ENCODE peak calls at places on chromosome 6, in eight cellular contexts. S is ovary, A is GM12878, R is lower lobe of right lung, U is heart right ventricle, J is Peyer's patch, P is left lung, T is adrenal gland. V is an unnamed sample. For H3K9me3 and H3K4me1, the result is how much of the 10 kb centered on the place peaks cover.

GRCh38 chr6:296151-297122 is 4.2 kb downstream of the DUSP22 start:
- DNase-seq in J (peak), P (no peak), A (peak), R (no peak), T (no peak), U (no peak), S (no peak), V (no peak)

GRCh38 chr6:43886067-43886461 is 116.1 kb downstream of the VEGFA start:
- DNase-seq in S (no peak), P (peak), A (no peak), U (no peak), J (no peak), T (no peak), R (no peak), V (no peak)

GRCh38 chr6:143408151-143408786 is 42.2 kb downstream of the ADAT2 start:
- DNase-seq in A (no peak), R (no peak), J (no peak), S (no peak), P (no peak), T (no peak), U (no peak), V (no peak)

GRCh38 chr6:9796827-9797226 is 618.0 kb downstream of the TFAP2A start:
- DNase-seq in A (no peak), R (no peak), T (no peak), S (no peak), J (no peak), P (no peak), U (no peak), V (no peak)

GRCh38 chr6:117930645-117931044 is 23.6 kb downstream of the SLC35F1 start:
- DNase-seq in S (no peak), U (no peak), R (no peak), J (no peak), A (no peak), T (no peak), P (no peak), V (no peak)

GRCh38 chr6:7332090-7332745 is 19.2 kb upstream of the SSR1 start:
- DNase-seq in U (no peak), S (no peak), R (no peak), J (no peak), A (no peak), T (no peak), P (no peak), V (no peak)

GRCh38 chr6:142478117-142478516 is 176.3 kb downstream of the ADGRG6 start:
- DNase-seq in T (no peak), J (no peak), A (no peak), U (no peak), P (no peak), S (no peak), R (peak), V (peak)

GRCh38 chr6:73695619-73696421 is at the start of gene CD109:
- DNase-seq in U (peak), T (peak), R (peak), P (peak), S (no peak), J (no peak), A (no peak), V (peak)

GRCh38 chr6:38501931-38502330 is 137.8 kb downstream of the BTBD9 start:
- DNase-seq in A (no peak), S (no peak), J (no peak), P (no peak), T (no peak), U (no peak), R (no peak), V (no peak)

GRCh38 chr6:87093651-87094050 is 1.3 kb downstream of the CGA start:
- DNase-seq in R (no peak), S (no peak), A (no peak), U (no peak), T (no peak), P (no peak), J (no peak), V (no peak)

GRCh38 chr6:68026483-68026882 is 608.6 kb upstream of the ADGRB3 start:
- DNase-seq in U (no peak), A (no peak), P (no peak), R (no peak), T (no peak), J (no peak), S (no peak), V (no peak)

GRCh38 chr6:37059344-37060194 is 54.1 kb downstream of the FGD2 start:
- DNase-seq in J (no peak), R (peak), U (peak), S (peak), P (peak), A (no peak), T (peak), V (peak)

GRCh38 chr6:41881506-41881905 is 13.7 kb downstream of the USP49 start:
- DNase-seq in J (no peak), S (no peak), A (no peak), U (no peak), P (no peak), R (no peak), T (no peak), V (no peak)

GRCh38 chr6:16922282-16922681 is 161.0 kb upstream of the ATXN1 start:
- DNase-seq in T (no peak), S (no peak), U (no peak), A (no peak), R (no peak), J (no peak), P (no peak), V (no peak)

GRCh38 chr6:154379585-154379984 is 23.0 kb upstream of the IPCEF1 start:
- DNase-seq in J (no peak), P (no peak), U (no peak), R (no peak), S (no peak), T (no peak), A (no peak), V (no peak)

GRCh38 chr6:163589401-163589800 is 174.9 kb downstream of the QKI start:
- DNase-seq in A (no peak), P (no peak), T (no peak), S (no peak), R (no peak), U (no peak), J (no peak), V (peak)

GRCh38 chr6:129134535-129134934 is 251.6 kb downstream of the LAMA2 start:
- DNase-seq in J (no peak), T (no peak), A (no peak), R (no peak), U (no peak), S (no peak), P (no peak), V (no peak)

GRCh38 chr6:47041741-47042140 is 391 bp downstream of the ADGRF1 start:
- DNase-seq in R (no peak), T (no peak), S (no peak), P (no peak), U (no peak), A (no peak), J (no peak), V (no peak)

GRCh38 chr6:162177733-162178132 is 549.8 kb downstream of the PRKN start:
- DNase-seq in S (no peak), P (no peak), J (no peak), A (no peak), T (no peak), R (no peak), U (no peak), V (peak)

DNA sequence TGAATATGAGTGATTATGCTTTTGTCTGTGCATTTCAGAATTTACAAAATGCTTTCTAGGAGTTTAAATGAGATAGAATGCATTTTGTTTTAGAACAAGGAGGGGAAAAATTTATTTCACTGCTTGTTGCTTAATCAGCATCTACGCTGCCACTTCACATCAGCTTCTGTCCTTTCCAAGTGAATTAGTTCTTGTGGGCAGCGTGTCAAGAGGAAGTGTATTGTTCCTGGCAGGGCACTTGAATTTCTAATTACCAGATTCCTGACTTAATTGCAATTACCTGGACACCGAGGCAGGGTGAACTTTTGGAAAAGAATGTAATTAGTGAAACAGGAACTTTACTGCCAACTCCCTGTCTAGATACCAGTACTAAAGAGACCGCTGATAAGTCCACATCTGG is 263.5 kb downstream of the TMEM242 start:
- DNase-seq in S (no peak), U (no peak), P (no peak), A (no peak), R (no peak), T (no peak), J (no peak), V (peak)
- H3K9me3 ChIP-seq in S (under half), U (under half), P (under half), A (under half), R (under half), T (under half), J (under half), V (under half)

GRCh38 chr6:169378620-169379381 is 125.2 kb upstream of the THBS2 start:
- DNase-seq in A (no peak), U (no peak), P (no peak), R (no peak), J (no peak), T (no peak), S (no peak), V (no peak)
- TF ChIP-seq CTCF in A (no peak), U (no peak), P (no peak), R (no peak), J (no peak), T (no peak), S (no peak), V (no peak)

GRCh38 chr6:158645064-158646022 is 800 bp upstream of the DYNLT1 start:
- DNase-seq in A (no peak), S (no peak), P (no peak), T (no peak), U (no peak), R (no peak), J (peak), V (no peak)
- H3K4me1 ChIP-seq in A (under half), S (under half), P (under half), T (under half), U (under half), R (half or more), J (under half), V (half or more)

DNA sequence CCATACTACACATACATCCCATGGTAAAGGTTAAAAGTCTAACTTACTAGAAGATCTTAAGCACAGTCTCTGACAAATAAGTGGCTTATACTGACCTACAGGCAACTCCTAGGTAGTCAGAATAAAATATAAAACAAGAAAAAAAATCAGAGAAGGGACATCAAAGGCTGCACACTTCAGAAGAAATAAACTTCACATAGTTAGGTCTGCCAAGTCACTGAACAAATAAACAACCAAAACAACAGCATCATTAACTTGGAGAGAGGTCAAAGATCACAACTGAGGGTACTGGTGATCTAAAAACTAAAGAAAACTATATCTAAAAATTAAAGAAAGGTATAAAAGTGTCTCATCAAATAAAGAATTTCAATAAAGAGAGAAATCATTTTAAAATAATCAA is 88.1 kb upstream of the UST start:
- DNase-seq in U (no peak), J (no peak), P (no peak), A (no peak), S (no peak), R (no peak), T (no peak), V (no peak)
- H3K9me3 ChIP-seq in U (under half), J (under half), P (under half), A (under half), S (under half), R (under half), T (under half), V (under half)

DNA sequence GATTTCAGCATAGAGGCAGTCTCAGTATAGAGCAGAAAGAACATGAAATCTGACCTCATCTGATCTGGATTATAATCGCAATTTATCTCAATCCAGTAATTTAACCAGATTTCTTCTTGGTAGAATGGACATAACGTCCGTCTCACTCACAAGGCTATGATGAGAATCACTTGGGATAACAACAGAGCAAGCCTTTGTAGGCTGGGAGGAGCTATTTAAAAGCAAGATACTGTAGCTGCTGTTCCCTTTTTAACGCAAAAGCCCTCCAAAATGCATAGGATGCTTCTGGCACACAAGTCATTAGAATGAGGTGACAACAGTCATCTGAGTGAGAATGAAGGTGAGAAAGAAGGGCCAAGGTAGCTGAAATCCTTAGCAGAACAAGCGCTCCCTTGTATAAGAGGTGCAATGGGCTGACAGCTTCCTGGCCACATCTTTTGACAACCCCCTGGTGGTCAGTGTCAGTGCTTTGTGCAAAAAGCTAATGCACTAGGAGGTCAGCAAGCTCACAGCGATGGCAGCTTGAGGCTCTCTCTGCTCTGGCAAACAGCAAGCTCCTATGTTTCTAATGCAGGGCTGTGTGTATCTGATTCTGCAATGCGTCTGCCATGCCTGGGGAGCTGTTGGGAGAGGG is 16.4 kb downstream of the METTL24 start:
- DNase-seq in J (no peak), R (no peak), U (no peak), T (no peak), S (no peak), A (no peak), P (no peak), V (peak)
- TF ChIP-seq CTCF in J (peak), R (peak), U (no peak), T (no peak), S (peak), A (no peak), P (no peak), V (peak)

GRCh38 chr6:52597738-52598122 is 20.9 kb upstream of the TRAM2 start:
- DNase-seq in A (no peak), P (no peak), U (no peak), R (no peak), T (no peak), J (no peak), S (no peak), V (no peak)
- H3K4me1 ChIP-seq in A (under half), P (under half), U (under half), R (under half), T (under half), J (under half), S (under half), V (under half)

DNA sequence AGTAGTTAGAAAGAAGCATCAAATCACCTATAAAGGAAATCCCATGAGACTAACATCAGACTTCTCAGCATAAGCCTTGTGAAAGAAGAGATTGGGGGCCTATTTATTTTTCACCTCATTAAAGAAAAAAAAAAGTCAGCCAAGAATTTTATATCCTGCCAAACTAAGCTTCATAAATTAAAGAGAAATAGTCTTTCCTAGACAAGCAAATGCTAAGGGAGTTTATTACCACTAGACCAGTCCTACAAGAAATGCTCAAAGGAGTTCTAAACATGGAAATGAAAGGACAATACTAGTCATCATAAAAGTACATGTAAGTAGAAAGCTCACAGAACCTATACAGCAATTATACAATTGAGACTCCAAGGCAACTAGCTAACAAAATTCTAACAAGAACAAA is 96.5 kb upstream of the OLIG3 start:
- DNase-seq in P (no peak), J (no peak), U (no peak), A (no peak), T (no peak), R (no peak), S (no peak), V (no peak)
- H3K9me3 ChIP-seq in P (under half), J (under half), U (under half), A (under half), T (under half), R (under half), S (under half), V (under half)

DNA sequence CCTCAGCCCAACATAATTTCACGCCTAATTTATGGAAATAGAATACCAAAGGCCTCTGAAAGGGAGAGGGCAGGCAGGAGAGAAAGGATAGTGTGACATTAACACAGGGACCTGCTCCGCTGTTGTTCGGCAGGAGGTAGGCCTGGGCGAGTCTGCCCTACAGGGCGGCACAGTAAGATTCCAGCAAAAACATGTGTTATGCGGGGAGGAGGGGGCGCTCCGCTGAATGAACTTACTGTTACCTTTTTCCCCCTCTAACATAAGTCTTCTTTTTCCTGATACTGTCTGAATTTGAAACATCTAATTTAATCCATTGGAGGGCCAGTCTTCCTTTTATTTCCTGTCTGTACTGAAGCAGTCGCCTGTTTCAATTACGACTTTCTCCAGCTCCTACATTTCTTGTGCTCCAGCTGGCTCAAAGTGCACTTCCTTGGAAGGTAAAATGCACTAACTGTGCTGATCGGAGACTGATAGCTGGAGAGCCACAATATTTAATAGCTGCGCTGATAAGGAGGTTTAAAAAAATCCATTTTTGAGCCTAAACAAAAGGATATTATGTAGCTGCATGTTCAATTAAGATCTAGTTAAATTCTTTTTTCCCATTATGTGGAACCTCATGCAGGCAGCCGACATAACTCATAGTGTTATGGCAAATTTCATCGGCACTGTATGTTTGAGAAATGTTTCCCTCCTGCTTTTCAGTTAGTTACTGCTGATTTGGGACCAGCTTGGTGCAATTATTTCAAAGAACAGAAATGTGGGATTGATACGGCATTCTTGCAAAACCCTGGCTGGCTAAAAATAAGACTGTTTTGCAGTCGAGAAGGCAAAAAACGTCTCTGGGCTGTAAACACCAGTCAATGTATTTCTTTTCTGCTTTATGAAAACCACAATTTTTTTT is 193.0 kb downstream of the FOXC1 start:
- DNase-seq in A (no peak), S (no peak), R (no peak), T (no peak), P (no peak), U (no peak), J (no peak), V (no peak)
- TF ChIP-seq CTCF in A (no peak), S (no peak), R (no peak), T (no peak), P (no peak), U (no peak), J (no peak), V (no peak)

GRCh38 chr6:169806718-169807117 is 55.3 kb downstream of the ERMARD start:
- DNase-seq in U (no peak), A (no peak), S (no peak), J (no peak), R (no peak), P (no peak), T (no peak), V (no peak)
- H3K4me1 ChIP-seq in U (under half), A (under half), S (under half), J (under half), R (under half), P (under half), T (under half), V (under half)